ENCODE peak calls at places on chromosomes 1 and 21, in nine cellular contexts. W is stomach, F is H1, D is suprapubic skin, G is transverse colon, B is tibial nerve, Z is ovary, T is K562, K is HepG2. Y is an unnamed sample. For H3K27me3, the result is how much of the 10 kb centered on the place peaks cover.

GRCh38 chr21:40925481-40925880 is 78.5 kb upstream of the DSCAM start:
- DNase-seq in W (no peak), F (no peak), D (no peak), G (no peak), B (no peak), Z (no peak), T (no peak), K (no peak), Y (no peak)

GRCh38 chr1:24910751-24911650 is 19.1 kb downstream of the RUNX3 start:
- DNase-seq in W (peak), F (peak), D (peak), G (peak), B (no peak), Z (no peak), T (no peak), K (peak), Y (no peak)

GRCh38 chr21:42094811-42095210 is 23.7 kb downstream of the UMODL1 start:
- DNase-seq in W (no peak), F (no peak), D (no peak), G (no peak), B (no peak), Z (no peak), T (no peak), K (no peak), Y (no peak)

GRCh38 chr1:89489037-89489729 is 35.4 kb upstream of the LRRC8B start:
- DNase-seq in W (no peak), F (no peak), D (no peak), G (no peak), B (no peak), Z (no peak), T (no peak), K (no peak), Y (no peak)

GRCh38 chr1:115641762-115642167 is at the start of gene VANGL1:
- DNase-seq in W (peak), F (peak), D (no peak), G (peak), B (no peak), Z (peak), T (peak), K (peak), Y (peak)

GRCh38 chr21:26835027-26835713 is 10.0 kb downstream of the ADAMTS1 start:
- DNase-seq in W (no peak), F (no peak), D (no peak), G (no peak), B (no peak), Z (peak), T (no peak), K (no peak), Y (peak)

GRCh38 chr1:178612261-178612660 is 99.4 kb downstream of the TEX35 start:
- DNase-seq in W (no peak), F (no peak), D (no peak), G (no peak), B (no peak), Z (no peak), T (no peak), K (no peak), Y (no peak)

GRCh38 chr1:46767649-46768282 is 31.1 kb upstream of the CYP4B1 start:
- DNase-seq in W (peak), F (no peak), D (no peak), G (no peak), B (no peak), Z (no peak), T (no peak), K (no peak), Y (no peak)

GRCh38 chr1:214623430-214623829 is 20.4 kb downstream of the CENPF start:
- DNase-seq in W (no peak), F (no peak), D (no peak), G (no peak), B (no peak), Z (no peak), T (no peak), K (no peak), Y (no peak)

DNA sequence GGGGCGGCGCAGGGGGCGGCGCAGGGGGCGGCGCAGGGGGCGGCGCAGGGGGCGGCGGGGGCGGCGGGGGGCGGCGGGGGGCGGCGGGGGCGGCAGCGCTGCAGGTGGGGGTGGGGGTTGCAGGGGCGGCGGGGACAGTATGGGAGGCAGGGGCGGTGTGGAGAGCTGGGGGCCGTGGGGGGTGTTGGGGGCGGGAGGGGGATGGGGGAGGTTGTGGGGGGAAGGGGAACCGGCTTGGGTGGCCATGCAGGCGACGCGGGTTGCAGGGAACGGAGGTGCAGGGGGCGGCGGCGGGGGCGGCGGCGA is 13.0 kb upstream of the SLC19A1 start:
- DNase-seq in W (no peak), F (no peak), D (no peak), G (no peak), B (no peak), Z (no peak), T (no peak), K (no peak), Y (no peak)
- H3K27ac ChIP-seq in W (peak), F (no peak), D (no peak), G (peak), B (peak), Z (peak), T (peak), K (peak), Y (peak)

GRCh38 chr1:198123146-198123545 is 33.7 kb upstream of the NEK7 start:
- DNase-seq in W (no peak), F (no peak), D (no peak), G (no peak), B (no peak), Z (no peak), T (no peak), K (no peak), Y (no peak)

GRCh38 chr1:198118136-198118535 is 38.7 kb upstream of the NEK7 start:
- DNase-seq in W (no peak), F (no peak), D (peak), G (peak), B (peak), Z (peak), T (no peak), K (no peak), Y (peak)

GRCh38 chr1:198124665-198125064 is 32.1 kb upstream of the NEK7 start:
- DNase-seq in W (no peak), F (no peak), D (no peak), G (no peak), B (no peak), Z (no peak), T (no peak), K (no peak), Y (no peak)

GRCh38 chr1:198122693-198123092 is 34.1 kb upstream of the NEK7 start:
- DNase-seq in W (no peak), F (no peak), D (no peak), G (no peak), B (no peak), Z (no peak), T (peak), K (no peak), Y (no peak)

DNA sequence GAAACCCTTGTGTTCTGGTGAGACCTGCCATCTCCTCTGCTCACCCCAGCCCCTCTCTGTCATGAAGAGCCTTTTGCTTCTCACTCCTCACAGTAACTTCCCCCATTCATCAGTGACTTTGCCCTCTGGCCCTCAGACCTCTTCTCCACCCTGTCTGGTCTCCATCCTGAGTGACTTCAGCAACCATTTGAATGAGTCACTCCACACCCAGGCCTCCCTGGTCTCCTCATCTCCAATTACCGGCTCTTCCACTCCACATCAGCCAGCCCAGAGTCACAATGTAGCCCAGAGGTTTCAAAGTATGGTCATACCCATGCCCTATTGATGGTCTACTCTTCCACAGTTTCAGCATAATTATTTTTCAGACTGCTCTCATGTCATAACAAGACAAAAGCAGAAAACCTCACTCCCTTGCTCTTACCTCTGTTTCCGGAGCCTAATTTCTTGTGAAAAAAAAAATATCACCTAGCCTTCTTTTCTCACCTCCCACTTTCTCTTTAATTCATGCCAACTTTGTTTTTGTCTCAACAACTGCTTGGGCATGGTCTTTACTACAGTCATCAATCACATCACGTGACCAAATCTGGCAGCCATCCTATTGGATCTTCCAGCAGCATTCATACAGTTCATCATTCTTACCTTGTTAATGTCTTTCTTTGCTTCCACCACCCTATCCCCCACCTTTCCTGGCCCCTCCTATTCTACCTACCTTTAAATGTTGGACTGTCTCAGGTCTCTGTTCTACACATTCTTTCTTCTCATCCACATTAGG is 35.6 kb upstream of the NEK7 start:
- DNase-seq in W (no peak), F (no peak), D (no peak), G (no peak), B (no peak), Z (no peak), T (peak), K (no peak), Y (no peak)
- TF ChIP-seq EP300 in W (no peak), F (no peak), D (no peak), G (no peak), B (no peak), Z (no peak), T (no peak), K (no peak), Y (no peak)

GRCh38 chr1:229432905-229433304 is 989 bp downstream of the ACTA1 start:
- DNase-seq in W (no peak), F (no peak), D (no peak), G (no peak), B (no peak), Z (no peak), T (no peak), K (no peak), Y (no peak)

GRCh38 chr1:229432116-229432461 is 1.8 kb downstream of the ACTA1 start:
- DNase-seq in W (no peak), F (no peak), D (no peak), G (no peak), B (no peak), Z (no peak), T (no peak), K (no peak), Y (no peak)

GRCh38 chr1:229434005-229434640 is at the start of gene ACTA1:
- DNase-seq in W (no peak), F (peak), D (no peak), G (no peak), B (no peak), Z (no peak), T (peak), K (no peak), Y (no peak)

GRCh38 chr1:229434641-229435051 is 752 bp upstream of the ACTA1 start:
- DNase-seq in W (no peak), F (peak), D (no peak), G (no peak), B (no peak), Z (no peak), T (peak), K (no peak), Y (no peak)

DNA sequence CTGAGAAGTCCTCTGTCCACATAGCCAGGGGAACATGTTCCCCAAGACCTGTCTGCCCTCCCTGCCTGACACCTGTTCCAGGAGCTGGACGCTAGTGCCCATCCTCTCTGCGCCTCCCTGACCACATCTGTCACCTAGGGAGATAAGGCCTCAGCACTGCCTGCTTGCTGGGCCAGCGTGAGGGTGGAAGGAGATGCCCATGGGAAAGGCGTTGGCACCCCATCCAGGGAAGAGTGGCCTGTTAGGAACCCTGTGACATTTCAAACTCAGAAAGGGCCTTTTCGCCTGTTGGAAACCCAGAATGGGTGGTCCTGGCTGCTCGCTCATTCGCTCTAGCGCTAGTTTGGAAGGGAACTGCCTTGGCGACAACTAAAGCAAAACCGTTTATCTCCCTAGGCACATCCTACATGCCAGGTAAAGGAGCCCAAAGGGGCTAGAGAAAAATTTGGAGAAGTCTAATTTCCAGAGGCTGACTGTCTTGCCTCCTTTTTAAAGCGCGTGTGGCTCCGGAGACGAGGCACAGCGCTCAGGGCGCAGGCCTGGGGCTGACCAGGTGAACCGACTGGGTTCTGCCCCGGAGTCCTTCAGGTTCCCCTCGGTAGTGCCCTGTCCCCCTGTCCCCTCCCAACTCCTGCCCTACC is 410 bp downstream of the ACTA1 start:
- DNase-seq in W (no peak), F (no peak), D (no peak), G (no peak), B (no peak), Z (no peak), T (peak), K (no peak), Y (no peak)
- H3K27me3 ChIP-seq in W (half or more), F (half or more), D (half or more), G (half or more), B (half or more), Z (under half), T (under half), K (under half), Y (half or more)

GRCh38 chr1:201905234-201905890 is 16.7 kb downstream of the SHISA4 start:
- DNase-seq in W (no peak), F (no peak), D (no peak), G (no peak), B (no peak), Z (no peak), T (no peak), K (no peak), Y (no peak)

GRCh38 chr1:201902198-201902597 is 13.5 kb downstream of the SHISA4 start:
- DNase-seq in W (no peak), F (no peak), D (no peak), G (no peak), B (no peak), Z (no peak), T (peak), K (no peak), Y (no peak)

GRCh38 chr1:201904579-201904978 is 15.9 kb downstream of the SHISA4 start:
- DNase-seq in W (no peak), F (no peak), D (no peak), G (peak), B (no peak), Z (peak), T (no peak), K (no peak), Y (peak)

GRCh38 chr1:201900476-201900875 is 11.8 kb downstream of the SHISA4 start:
- DNase-seq in W (no peak), F (no peak), D (no peak), G (no peak), B (no peak), Z (no peak), T (no peak), K (no peak), Y (no peak)

DNA sequence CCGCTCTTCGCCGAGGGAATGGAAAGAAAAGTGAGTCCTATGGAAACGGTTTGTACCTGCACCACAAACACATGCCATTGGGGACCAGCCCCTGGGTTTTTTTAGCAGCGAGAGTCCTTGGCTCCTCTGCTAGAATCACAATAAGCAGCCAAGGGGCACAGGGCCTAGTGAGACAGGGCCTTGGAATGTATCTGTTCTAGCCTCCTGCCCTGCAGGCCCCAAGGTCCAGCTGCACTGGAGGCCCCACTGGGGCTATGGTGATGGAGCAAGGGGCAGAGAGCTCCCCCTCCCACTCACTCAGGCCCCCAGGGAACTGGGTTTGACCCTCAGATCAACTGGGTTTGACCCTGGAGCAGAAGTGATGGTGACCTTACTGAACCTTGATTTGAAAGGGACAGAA is 14.4 kb downstream of the SHISA4 start:
- DNase-seq in W (no peak), F (no peak), D (no peak), G (peak), B (peak), Z (no peak), T (no peak), K (no peak), Y (peak)
- H3K27ac ChIP-seq in W (peak), F (no peak), D (peak), G (peak), B (peak), Z (peak), T (no peak), K (no peak), Y (peak)

GRCh38 chr21:28111151-28111619 is 881.5 kb downstream of the LTN1 start:
- DNase-seq in W (no peak), F (no peak), D (peak), G (peak), B (no peak), Z (peak), T (no peak), K (no peak), Y (peak)
- TF ChIP-seq EP300 in W (no peak), F (no peak), D (no peak), G (no peak), B (no peak), Z (no peak), T (no peak), K (no peak), Y (no peak)

GRCh38 chr1:20357796-20358195 is 67.1 kb downstream of the VWA5B1 start:
- DNase-seq in W (no peak), F (no peak), D (no peak), G (no peak), B (no peak), Z (no peak), T (no peak), K (no peak), Y (no peak)
- H3K27me3 ChIP-seq in W (half or more), F (under half), D (under half), G (under half), B (under half), Z (under half), T (under half), K (under half), Y (under half)